ENCODE peak calls at places on chromosomes 16 and 17, in seven cellular contexts. One of them, this sample, is unnamed.

GRCh38 chr17:38704645-38705522 is at the start of gene MLLT6:
- DNase-seq in endodermal cell: peak; percentile 92
- DNase-seq in neural progenitor cell: peak; percentile 91
- DNase-seq in aorta: peak; percentile 87
- DNase-seq in right cardiac atrium: peak; percentile 92
- DNase-seq in fibroblast of pulmonary artery: peak; percentile 77
- DNase-seq in bronchial epithelial cell: peak; percentile 33
- DNase-seq in this sample: peak; percentile 85

GRCh38 chr16:89054714-89055113 is 38.9 kb upstream of the ACSF3 start:
- DNase-seq in fibroblast of pulmonary artery: no peak
- DNase-seq in neural progenitor cell: no peak
- DNase-seq in right cardiac atrium: no peak
- DNase-seq in bronchial epithelial cell: no peak
- DNase-seq in endodermal cell: no peak
- DNase-seq in aorta: no peak
- DNase-seq in this sample: no peak

GRCh38 chr17:78597923-78598545 is 20.8 kb upstream of the DNAH17 start:
- DNase-seq in right cardiac atrium: no peak
- DNase-seq in fibroblast of pulmonary artery: peak; percentile 32
- DNase-seq in bronchial epithelial cell: no peak
- DNase-seq in endodermal cell: no peak
- DNase-seq in neural progenitor cell: no peak
- DNase-seq in aorta: no peak
- DNase-seq in this sample: no peak

GRCh38 chr17:50719924-50720805 is 762 bp downstream of the LUC7L3 start:
- DNase-seq in endodermal cell: no peak
- DNase-seq in neural progenitor cell: no peak
- DNase-seq in aorta: no peak
- DNase-seq in fibroblast of pulmonary artery: no peak
- DNase-seq in right cardiac atrium: no peak
- DNase-seq in bronchial epithelial cell: no peak
- DNase-seq in this sample: no peak

GRCh38 chr17:34321981-34322380 is 2.7 kb downstream of the CCL8 start:
- DNase-seq in fibroblast of pulmonary artery: no peak
- DNase-seq in right cardiac atrium: no peak
- DNase-seq in bronchial epithelial cell: no peak
- DNase-seq in endodermal cell: no peak
- DNase-seq in neural progenitor cell: no peak
- DNase-seq in aorta: no peak
- DNase-seq in this sample: no peak

GRCh38 chr17:65660947-65661346 is 99.5 kb upstream of the AXIN2 start:
- DNase-seq in bronchial epithelial cell: peak; percentile 15
- DNase-seq in right cardiac atrium: no peak
- DNase-seq in aorta: no peak
- DNase-seq in neural progenitor cell: no peak
- DNase-seq in fibroblast of pulmonary artery: peak; percentile 70
- DNase-seq in endodermal cell: no peak
- DNase-seq in this sample: no peak

GRCh38 chr16:47058295-47059086 is 85.0 kb upstream of the DNAJA2 start:
- DNase-seq in bronchial epithelial cell: no peak
- DNase-seq in right cardiac atrium: no peak
- DNase-seq in neural progenitor cell: no peak
- DNase-seq in aorta: no peak
- DNase-seq in endodermal cell: peak; percentile 14
- DNase-seq in fibroblast of pulmonary artery: peak; percentile 52
- DNase-seq in this sample: no peak

GRCh38 chr17:20262116-20262977 is 205.0 kb downstream of the LGALS9B start:
- DNase-seq in bronchial epithelial cell: no peak
- DNase-seq in aorta: no peak
- DNase-seq in fibroblast of pulmonary artery: no peak
- DNase-seq in right cardiac atrium: no peak
- DNase-seq in endodermal cell: peak; percentile 30
- DNase-seq in neural progenitor cell: no peak
- DNase-seq in this sample: no peak

GRCh38 chr16:46638947-46639925 is 18.1 kb upstream of the SHCBP1 start:
- DNase-seq in bronchial epithelial cell: peak; percentile 50
- DNase-seq in neural progenitor cell: no peak
- DNase-seq in aorta: no peak
- DNase-seq in endodermal cell: peak; percentile 13
- DNase-seq in right cardiac atrium: no peak
- DNase-seq in fibroblast of pulmonary artery: peak; percentile 24
- DNase-seq in this sample: no peak

GRCh38 chr17:21214777-21215541 is 998 bp upstream of the TMEM11 start:
- DNase-seq in fibroblast of pulmonary artery: peak; percentile 10
- DNase-seq in endodermal cell: peak; percentile 91
- DNase-seq in bronchial epithelial cell: peak; percentile 11
- DNase-seq in aorta: no peak
- DNase-seq in right cardiac atrium: no peak
- DNase-seq in neural progenitor cell: peak; percentile 72
- DNase-seq in this sample: peak; percentile 56

GRCh38 chr17:3722716-3723115 is 987 bp upstream of the HASPIN start:
- DNase-seq in neural progenitor cell: no peak
- DNase-seq in bronchial epithelial cell: no peak
- DNase-seq in aorta: no peak
- DNase-seq in right cardiac atrium: no peak
- DNase-seq in fibroblast of pulmonary artery: peak; percentile 22
- DNase-seq in endodermal cell: no peak
- DNase-seq in this sample: no peak

GRCh38 chr17:65542067-65542466 is 19.4 kb downstream of the AXIN2 start:
- DNase-seq in aorta: no peak
- DNase-seq in neural progenitor cell: no peak
- DNase-seq in endodermal cell: no peak
- DNase-seq in bronchial epithelial cell: no peak
- DNase-seq in right cardiac atrium: no peak
- DNase-seq in fibroblast of pulmonary artery: no peak
- DNase-seq in this sample: no peak

GRCh38 chr17:37708616-37709212 is 36.1 kb downstream of the HNF1B start:
- DNase-seq in endodermal cell: peak; percentile 67
- DNase-seq in bronchial epithelial cell: peak; percentile 46
- DNase-seq in neural progenitor cell: no peak
- DNase-seq in fibroblast of pulmonary artery: no peak
- DNase-seq in right cardiac atrium: no peak
- DNase-seq in aorta: no peak
- DNase-seq in this sample: no peak

GRCh38 chr17:40364906-40365305 is 369 bp upstream of the GJD3 start:
- DNase-seq in neural progenitor cell: no peak
- DNase-seq in bronchial epithelial cell: no peak
- DNase-seq in aorta: no peak
- DNase-seq in right cardiac atrium: peak; percentile 18
- DNase-seq in fibroblast of pulmonary artery: no peak
- DNase-seq in endodermal cell: no peak
- DNase-seq in this sample: no peak

GRCh38 chr17:40361925-40362695 is 2.4 kb downstream of the GJD3 start:
- DNase-seq in endodermal cell: peak; percentile 57
- DNase-seq in neural progenitor cell: no peak
- DNase-seq in bronchial epithelial cell: no peak
- DNase-seq in aorta: no peak
- DNase-seq in right cardiac atrium: peak; percentile 55
- DNase-seq in fibroblast of pulmonary artery: no peak
- DNase-seq in this sample: no peak

GRCh38 chr17:40364121-40364861 is at the start of gene GJD3:
- DNase-seq in bronchial epithelial cell: no peak
- DNase-seq in endodermal cell: peak; percentile 85
- DNase-seq in neural progenitor cell: peak; percentile 57
- DNase-seq in fibroblast of pulmonary artery: no peak
- DNase-seq in aorta: no peak
- DNase-seq in right cardiac atrium: peak; percentile 68
- DNase-seq in this sample: no peak

GRCh38 chr17:40362696-40363479 is 1.6 kb downstream of the GJD3 start:
- DNase-seq in aorta: peak; percentile 78
- DNase-seq in right cardiac atrium: peak; percentile 86
- DNase-seq in endodermal cell: peak; percentile 98
- DNase-seq in neural progenitor cell: peak; percentile 92
- DNase-seq in fibroblast of pulmonary artery: peak; percentile 75
- DNase-seq in bronchial epithelial cell: peak; percentile 40
- DNase-seq in this sample: peak; percentile 88

GRCh38 chr17:40363480-40363838 is 1.1 kb downstream of the GJD3 start:
- DNase-seq in bronchial epithelial cell: no peak
- DNase-seq in fibroblast of pulmonary artery: no peak
- DNase-seq in right cardiac atrium: peak; percentile 77
- DNase-seq in neural progenitor cell: peak; percentile 63
- DNase-seq in endodermal cell: peak; percentile 79
- DNase-seq in aorta: no peak
- DNase-seq in this sample: peak; percentile 62
- H3K4me3 ChIP-seq in bronchial epithelial cell: peak overlapping the region; percentile 52
- H3K4me3 ChIP-seq in fibroblast of pulmonary artery: peak overlapping the region; percentile 53
- H3K4me3 ChIP-seq in right cardiac atrium: peak overlapping the region; percentile 47
- H3K4me3 ChIP-seq in neural progenitor cell: peak overlapping the region; percentile 58
- H3K4me3 ChIP-seq in endodermal cell: peak overlapping the region; percentile 68
- H3K4me3 ChIP-seq in aorta: no peak overlapping the region
- H3K4me3 ChIP-seq in this sample: peak overlapping the region; percentile 64

DNA sequence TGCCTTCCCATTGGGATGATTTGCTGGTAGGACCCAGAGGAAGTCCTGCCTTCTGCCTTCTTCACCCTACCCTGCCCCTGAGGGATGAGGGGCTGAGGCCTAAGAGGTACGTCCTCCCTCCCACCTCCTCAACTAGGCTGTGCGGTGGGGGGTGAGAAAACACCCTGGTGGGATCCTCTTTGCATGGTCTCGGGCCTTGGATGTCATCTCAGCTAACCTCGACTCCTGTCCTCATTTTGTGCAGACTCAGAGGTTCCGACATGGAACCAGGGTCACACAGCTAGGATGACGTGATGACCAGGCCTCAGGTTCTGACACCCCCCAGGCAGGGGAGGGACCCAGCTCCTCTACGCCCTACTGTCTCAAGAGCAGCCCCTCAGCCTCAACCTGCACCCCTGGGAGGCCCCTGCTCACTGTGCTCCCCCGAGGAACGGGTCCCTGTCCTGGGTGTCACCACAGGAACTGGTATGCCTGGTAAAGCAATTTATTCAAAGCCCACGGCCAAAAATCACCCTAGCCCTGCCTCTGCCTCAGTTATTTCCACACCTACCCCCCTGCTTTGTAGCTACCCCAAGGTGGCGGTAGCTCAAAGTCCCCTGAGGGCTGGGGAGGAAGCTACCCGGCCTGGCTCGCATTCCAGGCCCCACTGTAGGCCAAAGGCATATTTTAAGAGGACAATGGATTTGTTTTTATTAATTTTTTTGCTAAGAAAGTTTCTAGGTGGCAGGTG is 17.5 kb downstream of the UNC13D start:
- DNase-seq in aorta: no peak
- DNase-seq in neural progenitor cell: no peak
- DNase-seq in fibroblast of pulmonary artery: no peak
- DNase-seq in endodermal cell: no peak
- DNase-seq in right cardiac atrium: peak; percentile 53
- DNase-seq in bronchial epithelial cell: no peak
- DNase-seq in this sample: no peak
- H3K4me3 ChIP-seq in aorta: no peak overlapping the region
- H3K4me3 ChIP-seq in neural progenitor cell: no peak overlapping the region
- H3K4me3 ChIP-seq in fibroblast of pulmonary artery: no peak overlapping the region
- H3K4me3 ChIP-seq in endodermal cell: no peak overlapping the region
- H3K4me3 ChIP-seq in right cardiac atrium: no peak overlapping the region
- H3K4me3 ChIP-seq in bronchial epithelial cell: no peak overlapping the region
- H3K4me3 ChIP-seq in this sample: no peak overlapping the region

GRCh38 chr16:4327386-4327781 is 11.5 kb downstream of the GLIS2 start:
- DNase-seq in endodermal cell: peak; percentile 68
- DNase-seq in aorta: no peak
- DNase-seq in bronchial epithelial cell: no peak
- DNase-seq in fibroblast of pulmonary artery: no peak
- DNase-seq in right cardiac atrium: peak; percentile 70
- DNase-seq in neural progenitor cell: peak; percentile 33
- DNase-seq in this sample: no peak
- H3K4me3 ChIP-seq in endodermal cell: no peak overlapping the region
- H3K4me3 ChIP-seq in aorta: peak overlapping the region; percentile 27
- H3K4me3 ChIP-seq in bronchial epithelial cell: peak overlapping the region; percentile 44
- H3K4me3 ChIP-seq in fibroblast of pulmonary artery: peak overlapping the region; percentile 45
- H3K4me3 ChIP-seq in right cardiac atrium: peak overlapping the region; percentile 18
- H3K4me3 ChIP-seq in neural progenitor cell: peak overlapping the region; percentile 54
- H3K4me3 ChIP-seq in this sample: peak overlapping the region; percentile 56

GRCh38 chr16:4957720-4958509 is at the start of gene SEC14L5:
- DNase-seq in endodermal cell: peak; percentile 100
- DNase-seq in right cardiac atrium: peak; percentile 99
- DNase-seq in aorta: peak; percentile 97
- DNase-seq in neural progenitor cell: peak; percentile 100
- DNase-seq in fibroblast of pulmonary artery: peak; percentile 98
- DNase-seq in bronchial epithelial cell: peak; percentile 92
- DNase-seq in this sample: peak; percentile 98

GRCh38 chr16:4958510-4959111 is 481 bp downstream of the SEC14L5 start:
- DNase-seq in neural progenitor cell: no peak
- DNase-seq in bronchial epithelial cell: no peak
- DNase-seq in aorta: no peak
- DNase-seq in endodermal cell: no peak
- DNase-seq in fibroblast of pulmonary artery: no peak
- DNase-seq in right cardiac atrium: no peak
- DNase-seq in this sample: no peak

GRCh38 chr16:4960579-4960978 is 2.4 kb downstream of the SEC14L5 start:
- DNase-seq in endodermal cell: no peak
- DNase-seq in bronchial epithelial cell: no peak
- DNase-seq in fibroblast of pulmonary artery: no peak
- DNase-seq in right cardiac atrium: no peak
- DNase-seq in aorta: no peak
- DNase-seq in neural progenitor cell: no peak
- DNase-seq in this sample: no peak

GRCh38 chr16:4954714-4955113 is 3.4 kb upstream of the SEC14L5 start:
- DNase-seq in fibroblast of pulmonary artery: no peak
- DNase-seq in endodermal cell: no peak
- DNase-seq in aorta: no peak
- DNase-seq in neural progenitor cell: no peak
- DNase-seq in right cardiac atrium: no peak
- DNase-seq in bronchial epithelial cell: no peak
- DNase-seq in this sample: no peak

DNA sequence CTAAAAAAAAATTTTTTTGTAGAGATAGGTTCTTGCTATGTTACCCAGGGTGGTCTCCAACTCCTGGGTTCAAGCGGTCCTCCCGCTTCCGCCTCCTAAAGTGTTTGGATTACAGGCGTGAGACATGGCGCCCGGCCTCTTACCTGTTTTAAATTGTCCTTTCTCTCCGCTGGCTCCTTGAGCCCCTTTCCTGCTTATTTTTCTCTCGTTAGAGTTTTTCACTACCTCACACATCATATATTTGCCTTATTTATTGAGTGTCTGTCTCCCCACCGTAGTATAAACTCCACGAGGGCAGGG is 760 bp upstream of the SEC14L5 start:
- DNase-seq in right cardiac atrium: no peak
- DNase-seq in aorta: no peak
- DNase-seq in bronchial epithelial cell: no peak
- DNase-seq in endodermal cell: peak; percentile 61
- DNase-seq in fibroblast of pulmonary artery: no peak
- DNase-seq in neural progenitor cell: no peak
- DNase-seq in this sample: no peak
- H3K4me3 ChIP-seq in right cardiac atrium: peak overlapping the region; percentile 55
- H3K4me3 ChIP-seq in aorta: peak overlapping the region; percentile 22
- H3K4me3 ChIP-seq in bronchial epithelial cell: peak overlapping the region; percentile 54
- H3K4me3 ChIP-seq in endodermal cell: peak overlapping the region; percentile 83
- H3K4me3 ChIP-seq in fibroblast of pulmonary artery: peak overlapping the region; percentile 59
- H3K4me3 ChIP-seq in neural progenitor cell: peak overlapping the region; percentile 62
- H3K4me3 ChIP-seq in this sample: peak overlapping the region; percentile 57

DNA sequence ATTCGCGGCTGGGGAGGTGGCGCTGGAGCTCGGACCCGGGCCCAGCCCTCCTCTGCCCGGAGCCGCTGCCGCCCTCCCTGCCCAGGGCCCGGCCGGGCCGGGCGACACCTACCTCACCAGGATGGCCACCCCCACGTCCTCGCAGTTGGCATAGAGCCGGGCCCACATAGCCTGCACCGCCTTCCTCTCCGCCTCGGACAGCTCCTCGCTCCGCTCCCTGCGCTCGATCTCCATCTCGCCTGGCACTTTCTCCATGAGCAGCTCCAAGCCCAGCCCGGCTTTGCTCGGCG is 276 bp downstream of the CYGB start:
- DNase-seq in endodermal cell: no peak
- DNase-seq in aorta: peak; percentile 69
- DNase-seq in neural progenitor cell: no peak
- DNase-seq in bronchial epithelial cell: no peak
- DNase-seq in fibroblast of pulmonary artery: peak; percentile 60
- DNase-seq in right cardiac atrium: peak; percentile 89
- DNase-seq in this sample: no peak
- H3K4me3 ChIP-seq in endodermal cell: no peak overlapping the region
- H3K4me3 ChIP-seq in aorta: peak overlapping the region; percentile 11
- H3K4me3 ChIP-seq in neural progenitor cell: peak overlapping the region; percentile 50
- H3K4me3 ChIP-seq in bronchial epithelial cell: peak overlapping the region; percentile 30
- H3K4me3 ChIP-seq in fibroblast of pulmonary artery: peak overlapping the region; percentile 73
- H3K4me3 ChIP-seq in right cardiac atrium: peak overlapping the region; percentile 70
- H3K4me3 ChIP-seq in this sample: peak overlapping the region; percentile 58